ENCODE peak calls at places on chromosome 13, in five cellular contexts. D, T, X, U and P are unnamed samples.
A peak's percentile ranks its signal among the peaks of the same experiment; 100 is the strongest.

GRCh38 chr13:54183728-54184127 is 1155.1 kb downstream of the OLFM4 start:
- DNase-seq in D (no peak), T (no peak), X (no peak), U (no peak), P (no peak)

GRCh38 chr13:20566424-20566916 is 487 bp upstream of the IFT88 start:
- DNase-seq in D (peak; percentile 86), T (peak; percentile 76), X (no peak), U (peak; percentile 75), P (no peak)

GRCh38 chr13:110425444-110425780 is 118.3 kb downstream of the COL4A2 start:
- DNase-seq in X (no peak), U (no peak), T (no peak), D (no peak), P (no peak)

GRCh38 chr13:94411747-94412146 is 67.7 kb downstream of the DCT start:
- DNase-seq in T (no peak), U (no peak), X (no peak), D (no peak), P (no peak)

GRCh38 chr13:35714588-35714987 is 238.1 kb upstream of the MAB21L1 start:
- DNase-seq in T (no peak), U (no peak), D (no peak), X (no peak), P (no peak)

GRCh38 chr13:36242761-36243160 is 28.4 kb upstream of the SOHLH2 start:
- DNase-seq in U (no peak), T (no peak), D (no peak), X (no peak), P (no peak)

GRCh38 chr13:74090397-74090796 is 43.8 kb downstream of the KLF12 start:
- DNase-seq in D (no peak), U (no peak), T (no peak), X (no peak), P (no peak)

GRCh38 chr13:45807520-45808099 is 43.9 kb downstream of the SIAH3 start:
- DNase-seq in T (peak; percentile 60), U (no peak), X (no peak), D (no peak), P (peak; percentile 33)

GRCh38 chr13:46598140-46598819 is 45.3 kb downstream of the LRCH1 start:
- DNase-seq in X (no peak), U (no peak), D (no peak), T (no peak), P (no peak)

GRCh38 chr13:62482351-62482750 is 1066.7 kb upstream of the PCDH20 start:
- DNase-seq in X (no peak), D (no peak), U (no peak), T (peak; percentile 20), P (no peak)

GRCh38 chr13:65292488-65292901 is 1937.6 kb downstream of the PCDH9 start:
- DNase-seq in X (no peak), U (no peak), T (no peak), D (no peak), P (no peak)

GRCh38 chr13:94128430-94128829 is 351.1 kb downstream of the DCT start:
- DNase-seq in U (no peak), X (peak; percentile 13), T (no peak), D (peak; percentile 68), P (no peak)

GRCh38 chr13:112638157-112638750 is 50.3 kb upstream of the TUBGCP3 start:
- DNase-seq in X (no peak), T (no peak), D (no peak), U (no peak), P (no peak)

GRCh38 chr13:91347996-91348905 is 764 bp downstream of the MIR17HG start:
- DNase-seq in X (peak; percentile 20), D (peak; percentile 74), U (peak; percentile 56), T (no peak), P (peak; percentile 53)
- TF ChIP-seq POLR2A in X (no peak), D (no peak), U (no peak), T (peak; percentile 40), P (no peak)

GRCh38 chr13:51549050-51549449 is 35.2 kb upstream of the WDFY2 start:
- DNase-seq in T (peak; percentile 33), D (no peak), X (no peak), U (no peak), P (no peak)
- TF ChIP-seq EP300 in T (no peak), D (no peak), X (no peak), U (no peak), P (no peak)

DNA sequence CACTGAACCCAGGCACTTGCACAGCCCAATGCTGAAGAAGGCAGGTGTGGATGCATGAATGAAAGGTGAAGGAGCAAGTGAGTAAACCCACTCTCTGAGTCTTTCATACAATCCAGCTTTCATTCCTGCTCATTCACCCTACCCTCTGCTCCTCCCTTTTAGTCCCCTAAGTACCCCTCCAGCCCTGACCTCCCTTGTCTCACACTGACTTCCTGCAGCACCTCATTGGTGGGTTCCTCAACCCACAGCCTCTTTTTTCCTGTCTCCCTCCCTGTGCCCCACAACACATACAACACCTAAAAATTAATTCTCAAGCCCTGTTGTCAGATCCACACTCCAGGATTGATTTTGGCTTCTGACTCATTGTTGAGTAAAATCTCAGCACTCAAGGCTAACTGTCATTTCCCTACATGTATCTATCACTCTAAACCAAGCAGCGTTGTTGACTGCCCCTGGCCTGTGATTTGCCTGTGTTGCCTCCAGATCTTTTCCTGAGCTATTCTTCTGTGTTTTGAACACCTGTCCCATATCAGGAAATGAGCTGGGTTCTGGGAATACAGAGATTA is 177.4 kb upstream of the SERP2 start:
- DNase-seq in U (no peak), T (no peak), X (no peak), D (no peak), P (no peak)
- H3K27me3 ChIP-seq in U (no peaks in the 10 kb centered on the region), T (no peaks in the 10 kb centered on the region), X (no peaks in the 10 kb centered on the region), D (no peaks in the 10 kb centered on the region), P (no peaks in the 10 kb centered on the region)

GRCh38 chr13:97434417-97435296 is 688 bp downstream of the RAP2A start:
- DNase-seq in D (peak; percentile 78), U (peak; percentile 43), X (peak; percentile 17), T (no peak), P (peak; percentile 37)

GRCh38 chr13:97435297-97435682 is 1.3 kb downstream of the RAP2A start:
- DNase-seq in X (no peak), D (no peak), U (no peak), T (no peak), P (no peak)

GRCh38 chr13:97432917-97433726 is 847 bp upstream of the RAP2A start:
- DNase-seq in T (peak; percentile 99), D (peak; percentile 100), U (peak; percentile 99), X (peak; percentile 98), P (peak; percentile 98)

GRCh38 chr13:97432232-97432916 is 1.6 kb upstream of the RAP2A start:
- DNase-seq in X (no peak), T (no peak), U (no peak), D (no peak), P (no peak)

DNA sequence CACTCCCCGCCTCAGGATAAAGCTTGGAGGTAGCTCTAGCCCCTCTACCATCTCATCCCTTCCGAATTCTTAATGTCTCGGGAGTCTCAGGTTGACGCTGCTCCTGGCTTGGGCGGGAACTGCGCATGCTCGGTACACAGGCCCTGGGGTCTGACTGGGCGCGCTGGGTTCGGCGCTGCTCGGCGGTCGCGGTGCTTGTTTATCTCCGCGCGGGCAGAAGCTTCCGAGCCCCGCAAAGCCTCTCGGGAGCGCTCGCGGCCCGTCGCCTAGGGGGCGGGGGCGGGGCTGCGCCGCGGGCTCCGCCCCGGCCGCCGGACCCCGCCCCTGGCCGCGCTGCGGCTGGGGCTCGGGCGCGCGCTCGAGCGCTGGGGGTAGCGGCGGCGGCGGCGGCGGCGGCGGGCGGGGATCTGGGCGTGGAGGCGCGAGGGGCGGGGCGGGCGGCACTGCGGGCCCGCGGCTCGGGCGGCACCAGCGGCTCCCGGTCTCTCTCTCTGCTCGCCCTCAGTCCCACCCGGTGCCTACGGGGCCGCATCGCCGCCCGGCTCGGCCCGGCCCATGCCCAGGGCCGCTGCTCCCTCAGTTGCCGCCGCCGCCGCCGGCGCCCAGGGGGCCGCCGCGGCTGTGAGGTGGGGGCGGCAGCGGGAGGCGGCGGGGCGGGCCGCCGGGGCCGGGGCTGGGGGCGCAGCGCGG is at the start of gene RAP2A:
- DNase-seq in X (peak; percentile 79), T (peak; percentile 85), D (peak; percentile 96), U (peak; percentile 91), P (peak; percentile 90)
- TF ChIP-seq POLR2A in X (peak; percentile 57), T (peak; percentile 72), D (peak; percentile 67), U (peak; percentile 95), P (no peak)

DNA sequence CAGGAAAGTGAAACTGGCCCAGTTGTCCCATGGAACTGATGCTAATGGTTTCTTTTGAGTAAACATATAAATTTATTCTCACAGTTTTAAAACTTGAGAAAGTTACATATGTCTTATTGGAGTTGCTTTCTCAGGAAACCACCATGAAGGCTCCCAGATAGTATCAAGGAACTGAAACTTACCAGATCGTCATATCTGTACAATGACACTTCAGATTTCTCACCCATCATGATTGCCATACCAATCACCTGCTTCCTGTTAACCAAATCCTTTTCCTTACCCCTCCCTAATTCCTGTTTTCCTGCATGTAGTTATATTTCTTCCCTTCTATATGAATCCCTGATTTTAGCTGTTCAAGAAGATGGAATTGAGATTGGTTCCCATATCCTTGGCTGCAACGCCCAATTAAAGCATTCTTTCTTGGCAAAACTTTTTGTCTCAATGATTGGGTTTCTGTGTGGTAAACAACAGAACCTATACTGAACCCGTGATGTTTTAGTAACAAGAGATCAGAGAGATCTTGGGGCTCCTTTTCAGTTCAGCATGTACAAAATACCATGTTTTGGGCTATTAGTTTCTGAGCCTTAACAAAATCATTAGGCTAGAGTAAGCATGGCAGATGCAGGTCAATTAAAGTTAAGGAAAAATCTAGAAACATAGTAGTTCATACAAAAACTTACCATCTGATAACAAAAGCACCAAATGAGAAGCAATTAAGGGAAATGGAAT is 781.3 kb upstream of the MIR17HG start:
- DNase-seq in T (no peak), X (no peak), U (no peak), D (no peak), P (no peak)
- TF ChIP-seq EP300 in T (no peak), X (no peak), U (no peak), D (no peak), P (no peak)

DNA sequence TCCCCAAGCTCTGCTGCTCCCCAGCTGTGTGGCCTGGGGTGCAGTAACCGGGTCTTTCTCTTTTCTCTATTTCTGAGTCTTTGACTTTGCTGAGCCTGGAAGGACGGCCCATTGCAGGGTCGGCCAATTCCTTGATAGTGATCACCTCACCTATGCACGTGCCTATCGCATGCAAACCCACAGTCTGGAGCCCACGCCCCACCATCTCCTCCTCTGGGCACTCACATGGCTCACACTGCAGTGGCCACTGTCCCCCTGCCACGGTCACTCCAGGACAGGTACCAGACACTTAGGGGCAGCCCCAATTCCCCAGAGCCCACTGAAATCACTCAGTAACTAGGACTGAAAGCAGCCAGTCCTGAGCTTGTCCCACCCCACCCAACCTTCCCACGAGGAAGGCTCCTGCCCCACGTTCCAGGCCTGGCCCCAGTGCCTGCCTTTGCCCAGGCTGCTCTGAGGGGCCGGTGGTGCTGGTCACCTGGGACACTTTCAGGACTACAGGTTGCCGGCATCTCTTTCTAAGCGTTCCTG is 137.6 kb downstream of the TEX29 start:
- DNase-seq in X (no peak), D (no peak), U (no peak), T (no peak), P (no peak)
- H3K27me3 ChIP-seq in X (no peaks in the 10 kb centered on the region), D (peaks cover 29% of the 10 kb centered on the region), U (peaks cover 15% of the 10 kb centered on the region), T (peaks cover 13% of the 10 kb centered on the region), P (peaks cover 60% of the 10 kb centered on the region)

GRCh38 chr13:43167058-43167457 is 143.7 kb downstream of the DNAJC15 start:
- DNase-seq in D (no peak), U (no peak), T (no peak), X (no peak), P (no peak)
- TF ChIP-seq POLR2A in D (no peak), U (no peak), T (no peak), X (no peak), P (no peak)